ENCODE peak calls at places on chromosomes 6 and 20, in four cellular contexts. N is Panc1, J is GM12878, D is sigmoid colon. W is an unnamed sample.

GRCh38 chr20:47735412-47736400 is 49.6 kb downstream of the SULF2 start:
- DNase-seq in N (no peak), J (no peak), D (no peak), W (no peak)

GRCh38 chr20:11431613-11432012 is 486.1 kb upstream of the BTBD3 start:
- DNase-seq in D (no peak), J (no peak), N (no peak), W (no peak)

GRCh38 chr6:33000053-33000452 is 9.3 kb downstream of the HLA-DOA start:
- DNase-seq in J (no peak), D (no peak), N (no peak), W (no peak)

GRCh38 chr6:81938014-81938761 is 185.7 kb upstream of the TENT5A start:
- DNase-seq in J (peak; percentile 42), D (no peak), N (peak; percentile 10), W (no peak)

GRCh38 chr6:136309729-136310311 is 20.2 kb upstream of the BCLAF1 start:
- DNase-seq in N (no peak), D (no peak), J (no peak), W (no peak)

GRCh38 chr6:14983599-14984296 is 262.1 kb upstream of the JARID2 start:
- DNase-seq in N (no peak), D (no peak), J (no peak), W (no peak)

GRCh38 chr20:46119028-46119546 is 973 bp downstream of the CD40 start:
- DNase-seq in N (no peak), D (no peak), J (peak; percentile 49), W (no peak)

GRCh38 chr6:158629376-158630221 is 14.9 kb downstream of the DYNLT1 start:
- DNase-seq in D (no peak), N (no peak), J (no peak), W (peak; percentile 93)

GRCh38 chr6:80425089-80425823 is 318.8 kb downstream of the BCKDHB start:
- DNase-seq in N (no peak), J (no peak), D (no peak), W (no peak)

GRCh38 chr6:133551847-133552331 is 310.7 kb downstream of the EYA4 start:
- DNase-seq in J (no peak), D (peak; percentile 70), N (no peak), W (no peak)

GRCh38 chr20:48661575-48662473 is 166.0 kb downstream of the PREX1 start:
- DNase-seq in J (no peak), D (no peak), N (no peak), W (no peak)

GRCh38 chr6:74928203-74928602 is 277.6 kb downstream of the COL12A1 start:
- DNase-seq in D (no peak), J (no peak), N (no peak), W (no peak)

GRCh38 chr20:2386516-2387179 is 5.9 kb downstream of the TGM6 start:
- DNase-seq in D (no peak), N (no peak), J (no peak), W (no peak)

GRCh38 chr6:56223995-56224394 is 23.4 kb downstream of the COL21A1 start:
- DNase-seq in J (no peak), D (no peak), N (peak; percentile 88), W (no peak)

GRCh38 chr6:14059791-14060436 is 57.7 kb upstream of the CD83 start:
- DNase-seq in J (no peak), D (no peak), N (no peak), W (no peak)

GRCh38 chr6:154161689-154162088 is 122.6 kb downstream of the OPRM1 start:
- DNase-seq in D (no peak), J (peak; percentile 66), N (no peak), W (no peak)

GRCh38 chr20:59616306-59616705 is 12.0 kb downstream of the PHACTR3 start:
- DNase-seq in J (no peak), N (no peak), D (no peak), W (no peak)

GRCh38 chr6:152355166-152355565 is 282.0 kb downstream of the SYNE1 start:
- DNase-seq in D (no peak), N (no peak), J (no peak), W (no peak)

GRCh38 chr20:4811661-4812181 is 90.0 kb downstream of the PRND start:
- DNase-seq in D (peak; percentile 84), J (peak; percentile 38), N (no peak), W (no peak)

GRCh38 chr6:47161176-47161687 is 119.1 kb upstream of the ADGRF1 start:
- DNase-seq in J (no peak), D (no peak), N (no peak), W (no peak)

GRCh38 chr6:119865466-119866350 is 516.1 kb upstream of the MAN1A1 start:
- DNase-seq in D (no peak), J (no peak), N (no peak), W (no peak)

GRCh38 chr20:62710221-62710885 is 1.7 kb downstream of the NTSR1 start:
- DNase-seq in N (no peak), J (no peak), D (no peak), W (no peak)

GRCh38 chr6:105484238-105485161 is 81.6 kb upstream of the PREP start:
- DNase-seq in D (no peak), N (peak; percentile 55), J (no peak), W (no peak)

GRCh38 chr6:157376706-157377230 is 4.2 kb upstream of the ZDHHC14 start:
- DNase-seq in N (no peak), J (no peak), D (no peak), W (no peak)

GRCh38 chr6:11357285-11357684 is 124.8 kb upstream of the NEDD9 start:
- DNase-seq in J (no peak), N (no peak), D (no peak), W (no peak)

GRCh38 chr6:7765575-7766325 is 39.9 kb downstream of the BMP6 start:
- DNase-seq in J (no peak), N (no peak), D (no peak), W (no peak)

GRCh38 chr6:166004491-166005275 is 163.0 kb downstream of the TBXT start:
- DNase-seq in J (no peak), D (no peak), N (no peak), W (no peak)

GRCh38 chr6:43047998-43048397 is 5.7 kb downstream of the CUL7 start:
- DNase-seq in D (no peak), N (no peak), J (no peak), W (no peak)

GRCh38 chr6:73476722-73477121 is 15.2 kb downstream of the MTO1 start:
- DNase-seq in D (no peak), N (no peak), J (no peak), W (no peak)

GRCh38 chr6:117548797-117549301 is 53.5 kb downstream of the GOPC start:
- DNase-seq in N (no peak), D (no peak), J (no peak), W (no peak)

DNA sequence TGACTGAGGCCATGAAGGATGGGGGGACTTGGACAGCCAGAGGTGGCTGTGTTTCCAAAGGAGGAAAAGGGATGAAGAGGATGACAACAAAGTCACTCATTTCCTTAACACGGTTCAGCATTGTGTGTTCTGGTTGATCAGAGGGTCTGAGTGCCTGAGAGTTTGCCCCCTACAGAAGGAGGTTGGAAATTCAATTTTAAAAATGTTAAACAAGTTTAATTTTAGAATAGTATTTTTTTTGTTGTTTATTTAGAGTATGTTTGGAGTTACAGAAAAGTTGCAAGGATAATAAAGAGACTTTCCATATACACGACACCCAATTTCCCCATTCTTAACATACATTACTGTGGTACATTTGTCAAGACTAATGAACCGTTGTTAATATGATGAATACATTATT is 10.3 kb upstream of the VAPB start:
- DNase-seq in J (no peak), N (no peak), D (no peak), W (no peak)
- TF ChIP-seq CTCF in J (no peak), N (peak; percentile 1), D (no peak), W (no peak)

DNA sequence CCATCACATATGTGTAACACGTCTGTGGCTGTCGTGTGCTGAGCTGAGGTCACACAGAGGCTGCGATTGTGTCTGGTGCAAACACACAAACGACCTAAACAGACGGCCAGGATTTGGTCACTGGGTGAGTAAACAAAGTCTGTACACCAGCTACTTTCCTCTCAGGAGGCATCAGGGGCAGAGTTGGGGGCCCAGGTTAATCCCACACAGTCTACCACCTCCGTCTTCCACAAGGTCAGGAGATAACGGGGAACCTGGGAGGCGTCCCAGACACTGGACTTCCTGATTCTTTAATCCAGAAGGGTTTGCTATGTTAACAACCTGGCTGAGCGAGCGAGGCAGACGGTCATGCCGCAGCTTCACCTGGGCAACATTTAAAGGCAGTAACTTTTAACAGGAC is 1.5 kb downstream of the DACT2 start:
- DNase-seq in N (no peak), J (no peak), D (no peak), W (no peak)
- H3K4me3 ChIP-seq in N (peak overlapping the region; percentile 37), J (no peak overlapping the region), D (no peak overlapping the region), W (no peak overlapping the region)

GRCh38 chr6:41736800-41737555 is 1.6 kb upstream of the TFEB start:
- DNase-seq in D (no peak), J (no peak), N (no peak), W (no peak)
- TF ChIP-seq POLR2AphosphoS5 in D (no peak), J (no peak), N (no peak), W (no peak)

DNA sequence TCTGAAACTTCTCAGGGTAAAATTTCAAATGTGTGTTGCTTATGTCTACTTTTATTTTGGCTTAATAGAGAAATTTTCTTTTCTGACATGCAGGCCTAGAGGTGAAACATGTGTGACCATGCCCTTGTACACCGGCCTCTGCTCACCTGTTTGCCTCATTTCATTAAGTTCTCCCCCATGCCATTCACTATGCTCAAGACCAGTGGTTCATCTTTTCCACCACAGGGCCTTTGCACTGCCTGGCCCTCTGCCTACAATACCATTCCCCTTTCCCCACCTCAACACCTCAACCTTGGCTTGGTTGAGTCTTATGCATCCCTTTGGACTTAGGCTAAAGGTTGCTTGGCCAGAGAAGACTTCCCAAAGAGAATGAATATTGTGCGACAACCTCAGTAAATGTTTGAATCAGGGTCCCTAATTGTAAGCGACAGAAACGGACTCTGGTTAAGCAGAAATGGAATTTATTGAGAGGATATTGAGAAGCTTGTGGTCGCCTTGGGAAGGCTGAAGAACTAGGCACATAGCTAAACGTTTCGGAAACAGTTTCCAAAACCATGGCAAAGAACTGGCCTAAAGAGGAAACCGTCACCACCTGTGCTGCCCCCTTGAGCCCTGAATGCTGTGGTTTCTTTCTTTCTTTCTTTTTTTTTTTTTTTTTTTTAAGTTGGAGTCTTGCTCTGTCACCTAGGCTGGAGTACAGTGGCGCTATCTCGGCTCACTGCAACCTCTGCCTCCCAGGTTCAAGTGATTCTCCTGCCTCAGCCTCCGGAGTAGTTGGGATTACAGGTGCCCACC is 152.2 kb downstream of the SOX4 start:
- DNase-seq in D (no peak), N (no peak), J (no peak), W (no peak)
- TF ChIP-seq CTCF in D (no peak), N (peak; percentile 35), J (no peak), W (no peak)

GRCh38 chr6:30754631-30755030 is 10.3 kb upstream of the IER3 start:
- DNase-seq in N (no peak), J (no peak), D (no peak), W (no peak)
- H3K4me3 ChIP-seq in N (no peak overlapping the region), J (no peak overlapping the region), D (no peak overlapping the region), W (no peak overlapping the region)

DNA sequence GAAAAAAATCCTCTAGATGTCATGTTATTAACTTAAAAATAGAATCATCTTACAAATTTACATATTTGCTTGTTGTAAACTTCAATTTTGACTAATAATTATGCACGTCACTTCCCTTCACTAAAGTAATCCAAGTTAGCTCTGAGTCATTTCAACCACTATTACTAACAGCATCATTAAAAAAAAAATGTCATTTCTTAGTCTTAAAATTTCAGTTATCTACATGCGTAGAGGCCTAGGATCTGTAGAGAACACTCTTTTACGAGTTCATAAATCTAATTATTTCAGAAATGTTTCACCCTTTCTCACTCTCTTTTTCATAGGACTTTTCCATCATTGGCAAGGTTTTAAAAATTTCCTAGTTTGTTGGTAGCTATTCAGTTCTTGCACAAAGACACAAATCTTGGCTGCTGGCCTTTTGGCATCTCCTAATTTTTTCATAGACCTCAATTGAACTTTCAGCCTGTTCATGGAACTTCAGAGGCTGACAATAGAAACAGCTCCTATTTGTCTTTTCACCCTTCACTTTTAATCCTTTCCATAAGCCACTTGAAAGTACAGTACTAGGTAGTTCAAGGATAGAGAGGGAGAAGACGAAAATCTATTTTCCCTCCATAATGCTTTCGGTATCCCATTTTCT is 61.5 kb downstream of the OGFRL1 start:
- DNase-seq in N (no peak), J (no peak), D (peak; percentile 82), W (no peak)
- TF ChIP-seq POLR2AphosphoS5 in N (no peak), J (no peak), D (peak; percentile 54), W (no peak)